ENCODE peak calls at places on chromosomes 11 and 22, in six cellular contexts. One of them, this sample, is unnamed.

GRCh38 chr11:34585870-34586654 is 34.8 kb upstream of the EHF start:
- DNase-seq in activated CD4-positive, alpha-beta T cell treated with anti-CD3 and anti-CD28 coated beads, Interleukin-2, amount 50 U/mL, for 24 hours: no peak
- DNase-seq in lung microvascular endothelial cell: peak; percentile 56
- DNase-seq in AG08396: peak; percentile 56
- DNase-seq in adrenal gland: no peak
- DNase-seq in activated naive CD8-positive, alpha-beta T cell treated with anti-CD3 and anti-CD28 coated beads, Interleukin-2, amount 50 U/mL, for 16 hours: no peak
- DNase-seq in this sample: peak; percentile 59

GRCh38 chr11:87602776-87603175 is 565.0 kb downstream of the TMEM135 start:
- DNase-seq in activated naive CD8-positive, alpha-beta T cell treated with anti-CD3 and anti-CD28 coated beads, Interleukin-2, amount 50 U/mL, for 16 hours: no peak
- DNase-seq in activated CD4-positive, alpha-beta T cell treated with anti-CD3 and anti-CD28 coated beads, Interleukin-2, amount 50 U/mL, for 24 hours: no peak
- DNase-seq in AG08396: no peak
- DNase-seq in lung microvascular endothelial cell: no peak
- DNase-seq in adrenal gland: no peak
- DNase-seq in this sample: no peak

GRCh38 chr11:121611242-121611641 is 158.5 kb upstream of the SORL1-AS1 start:
- DNase-seq in adrenal gland: no peak
- DNase-seq in AG08396: no peak
- DNase-seq in lung microvascular endothelial cell: no peak
- DNase-seq in activated naive CD8-positive, alpha-beta T cell treated with anti-CD3 and anti-CD28 coated beads, Interleukin-2, amount 50 U/mL, for 16 hours: no peak
- DNase-seq in activated CD4-positive, alpha-beta T cell treated with anti-CD3 and anti-CD28 coated beads, Interleukin-2, amount 50 U/mL, for 24 hours: no peak
- DNase-seq in this sample: no peak

GRCh38 chr22:39592104-39593060 is 21.8 kb downstream of the CACNA1I start:
- DNase-seq in activated naive CD8-positive, alpha-beta T cell treated with anti-CD3 and anti-CD28 coated beads, Interleukin-2, amount 50 U/mL, for 16 hours: no peak
- DNase-seq in lung microvascular endothelial cell: no peak
- DNase-seq in adrenal gland: peak; percentile 97
- DNase-seq in AG08396: peak; percentile 88
- DNase-seq in activated CD4-positive, alpha-beta T cell treated with anti-CD3 and anti-CD28 coated beads, Interleukin-2, amount 50 U/mL, for 24 hours: no peak
- DNase-seq in this sample: no peak

GRCh38 chr22:49718396-49718795 is 109.3 kb downstream of the BRD1 start:
- DNase-seq in activated naive CD8-positive, alpha-beta T cell treated with anti-CD3 and anti-CD28 coated beads, Interleukin-2, amount 50 U/mL, for 16 hours: no peak
- DNase-seq in AG08396: no peak
- DNase-seq in adrenal gland: no peak
- DNase-seq in lung microvascular endothelial cell: no peak
- DNase-seq in activated CD4-positive, alpha-beta T cell treated with anti-CD3 and anti-CD28 coated beads, Interleukin-2, amount 50 U/mL, for 24 hours: no peak
- DNase-seq in this sample: no peak

GRCh38 chr11:68934321-68934645 is 30.6 kb downstream of the IGHMBP2 start:
- DNase-seq in lung microvascular endothelial cell: no peak
- DNase-seq in activated naive CD8-positive, alpha-beta T cell treated with anti-CD3 and anti-CD28 coated beads, Interleukin-2, amount 50 U/mL, for 16 hours: no peak
- DNase-seq in adrenal gland: no peak
- DNase-seq in AG08396: no peak
- DNase-seq in activated CD4-positive, alpha-beta T cell treated with anti-CD3 and anti-CD28 coated beads, Interleukin-2, amount 50 U/mL, for 24 hours: no peak
- DNase-seq in this sample: no peak

GRCh38 chr11:121063728-121064127 is 37.3 kb upstream of the TECTA start:
- DNase-seq in activated CD4-positive, alpha-beta T cell treated with anti-CD3 and anti-CD28 coated beads, Interleukin-2, amount 50 U/mL, for 24 hours: no peak
- DNase-seq in AG08396: no peak
- DNase-seq in lung microvascular endothelial cell: no peak
- DNase-seq in activated naive CD8-positive, alpha-beta T cell treated with anti-CD3 and anti-CD28 coated beads, Interleukin-2, amount 50 U/mL, for 16 hours: no peak
- DNase-seq in adrenal gland: no peak
- DNase-seq in this sample: peak; percentile 23

GRCh38 chr22:36233796-36234195 is 5.5 kb downstream of the APOL2 start:
- DNase-seq in lung microvascular endothelial cell: no peak
- DNase-seq in activated CD4-positive, alpha-beta T cell treated with anti-CD3 and anti-CD28 coated beads, Interleukin-2, amount 50 U/mL, for 24 hours: no peak
- DNase-seq in activated naive CD8-positive, alpha-beta T cell treated with anti-CD3 and anti-CD28 coated beads, Interleukin-2, amount 50 U/mL, for 16 hours: no peak
- DNase-seq in adrenal gland: no peak
- DNase-seq in AG08396: no peak
- DNase-seq in this sample: no peak

GRCh38 chr11:96215094-96215782 is 127.8 kb downstream of the MAML2 start:
- DNase-seq in AG08396: no peak
- DNase-seq in lung microvascular endothelial cell: peak; percentile 69
- DNase-seq in activated CD4-positive, alpha-beta T cell treated with anti-CD3 and anti-CD28 coated beads, Interleukin-2, amount 50 U/mL, for 24 hours: no peak
- DNase-seq in adrenal gland: peak; percentile 8
- DNase-seq in activated naive CD8-positive, alpha-beta T cell treated with anti-CD3 and anti-CD28 coated beads, Interleukin-2, amount 50 U/mL, for 16 hours: no peak
- DNase-seq in this sample: no peak

GRCh38 chr11:93498099-93499040 is 44.8 kb downstream of the SMCO4 start:
- DNase-seq in adrenal gland: no peak
- DNase-seq in activated CD4-positive, alpha-beta T cell treated with anti-CD3 and anti-CD28 coated beads, Interleukin-2, amount 50 U/mL, for 24 hours: no peak
- DNase-seq in lung microvascular endothelial cell: no peak
- DNase-seq in activated naive CD8-positive, alpha-beta T cell treated with anti-CD3 and anti-CD28 coated beads, Interleukin-2, amount 50 U/mL, for 16 hours: no peak
- DNase-seq in AG08396: no peak
- DNase-seq in this sample: peak; percentile 27

GRCh38 chr11:107017433-107018227 is 646 bp downstream of the GUCY1A2 start:
- DNase-seq in activated naive CD8-positive, alpha-beta T cell treated with anti-CD3 and anti-CD28 coated beads, Interleukin-2, amount 50 U/mL, for 16 hours: no peak
- DNase-seq in lung microvascular endothelial cell: peak; percentile 14
- DNase-seq in activated CD4-positive, alpha-beta T cell treated with anti-CD3 and anti-CD28 coated beads, Interleukin-2, amount 50 U/mL, for 24 hours: no peak
- DNase-seq in AG08396: peak; percentile 35
- DNase-seq in adrenal gland: peak; percentile 33
- DNase-seq in this sample: peak; percentile 72

GRCh38 chr11:97854877-97855276 is 1165.9 kb upstream of the CNTN5 start:
- DNase-seq in activated naive CD8-positive, alpha-beta T cell treated with anti-CD3 and anti-CD28 coated beads, Interleukin-2, amount 50 U/mL, for 16 hours: no peak
- DNase-seq in lung microvascular endothelial cell: no peak
- DNase-seq in adrenal gland: no peak
- DNase-seq in AG08396: no peak
- DNase-seq in activated CD4-positive, alpha-beta T cell treated with anti-CD3 and anti-CD28 coated beads, Interleukin-2, amount 50 U/mL, for 24 hours: no peak
- DNase-seq in this sample: no peak

GRCh38 chr11:80281194-80281593 is 840.4 kb upstream of the TENM4 start:
- DNase-seq in activated naive CD8-positive, alpha-beta T cell treated with anti-CD3 and anti-CD28 coated beads, Interleukin-2, amount 50 U/mL, for 16 hours: no peak
- DNase-seq in adrenal gland: no peak
- DNase-seq in lung microvascular endothelial cell: no peak
- DNase-seq in AG08396: no peak
- DNase-seq in activated CD4-positive, alpha-beta T cell treated with anti-CD3 and anti-CD28 coated beads, Interleukin-2, amount 50 U/mL, for 24 hours: no peak
- DNase-seq in this sample: no peak

GRCh38 chr22:47307326-47307725 is 544.9 kb downstream of the TBC1D22A start:
- DNase-seq in AG08396: peak; percentile 48
- DNase-seq in lung microvascular endothelial cell: no peak
- DNase-seq in activated CD4-positive, alpha-beta T cell treated with anti-CD3 and anti-CD28 coated beads, Interleukin-2, amount 50 U/mL, for 24 hours: no peak
- DNase-seq in activated naive CD8-positive, alpha-beta T cell treated with anti-CD3 and anti-CD28 coated beads, Interleukin-2, amount 50 U/mL, for 16 hours: no peak
- DNase-seq in adrenal gland: no peak
- DNase-seq in this sample: no peak

GRCh38 chr11:8809185-8809584 is 101.8 kb upstream of the AKIP1 start:
- DNase-seq in activated naive CD8-positive, alpha-beta T cell treated with anti-CD3 and anti-CD28 coated beads, Interleukin-2, amount 50 U/mL, for 16 hours: no peak
- DNase-seq in lung microvascular endothelial cell: no peak
- DNase-seq in AG08396: no peak
- DNase-seq in adrenal gland: no peak
- DNase-seq in activated CD4-positive, alpha-beta T cell treated with anti-CD3 and anti-CD28 coated beads, Interleukin-2, amount 50 U/mL, for 24 hours: no peak
- DNase-seq in this sample: no peak

GRCh38 chr11:71203681-71204080 is 48.7 kb downstream of the SHANK2 start:
- DNase-seq in activated naive CD8-positive, alpha-beta T cell treated with anti-CD3 and anti-CD28 coated beads, Interleukin-2, amount 50 U/mL, for 16 hours: no peak
- DNase-seq in AG08396: no peak
- DNase-seq in activated CD4-positive, alpha-beta T cell treated with anti-CD3 and anti-CD28 coated beads, Interleukin-2, amount 50 U/mL, for 24 hours: no peak
- DNase-seq in lung microvascular endothelial cell: no peak
- DNase-seq in adrenal gland: no peak
- DNase-seq in this sample: no peak